ENCODE peak calls at places on chromosomes 11 and 22, in five cellular contexts. T is NCI-H1092 treated with DMSO at 0.1 percent for 48 hours; M is activated T-cell treated with anti-CD3 and anti-CD28 coated beads, Interleukin-2, amount 50 U/mL, for 4 hours; S is activated CD8-positive, alpha-beta memory T cell treated with anti-CD3 and anti-CD28 coated beads for 1 hour; J is osteoblast. V is an unnamed sample.

GRCh38 chr11:45089251-45089650 is 57.2 kb upstream of the PRDM11 start:
- DNase-seq in T (no peak), M (no peak), S (no peak), J (peak), V (peak)

GRCh38 chr11:72069200-72069599 is 11.1 kb downstream of the NUMA1 start:
- DNase-seq in T (no peak), M (no peak), S (no peak), J (no peak), V (no peak)

GRCh38 chr22:37601540-37602442 is 6.8 kb upstream of the GGA1 start:
- DNase-seq in T (no peak), M (no peak), S (no peak), J (peak), V (peak)

GRCh38 chr11:66970808-66971442 is 4.2 kb upstream of the C11orf86 start:
- DNase-seq in T (no peak), M (no peak), S (no peak), J (peak), V (no peak)

GRCh38 chr22:30460147-30460546 is 11.7 kb downstream of the SEC14L3 start:
- DNase-seq in T (peak), M (no peak), S (no peak), J (no peak), V (peak)

GRCh38 chr11:33687733-33688479 is 12.7 kb downstream of the C11orf91 start:
- DNase-seq in T (peak), M (no peak), S (no peak), J (no peak), V (peak)

GRCh38 chr22:20853236-20853660 is 5.4 kb downstream of the PI4KA start:
- DNase-seq in T (no peak), M (no peak), S (no peak), J (no peak), V (no peak)

GRCh38 chr11:102926517-102926916 is 29.0 kb downstream of the MMP13 start:
- DNase-seq in T (no peak), M (no peak), S (no peak), J (no peak), V (peak)

GRCh38 chr11:9625158-9625557 is 38.7 kb upstream of the SWAP70 start:
- DNase-seq in T (no peak), M (no peak), S (no peak), J (no peak), V (no peak)

GRCh38 chr22:41517172-41518047 is 26.9 kb downstream of the POLR3H start:
- DNase-seq in T (peak), M (peak), S (no peak), J (peak), V (peak)

GRCh38 chr11:59157433-59157832 is 14.5 kb upstream of the DTX4 start:
- DNase-seq in T (no peak), M (no peak), S (no peak), J (no peak), V (no peak)

GRCh38 chr22:34975721-34976120 is 90.2 kb upstream of the ISX start:
- DNase-seq in T (no peak), M (no peak), S (no peak), J (no peak), V (no peak)

GRCh38 chr22:39518996-39519680 is 1.2 kb upstream of the ATF4 start:
- DNase-seq in T (peak), M (no peak), S (no peak), J (peak), V (peak)

GRCh38 chr11:113018913-113019312 is 57.7 kb downstream of the NCAM1 start:
- DNase-seq in T (no peak), M (no peak), S (no peak), J (no peak), V (no peak)

GRCh38 chr11:58471892-58472291 is 29.9 kb upstream of the OR5B12 start:
- DNase-seq in T (no peak), M (no peak), S (no peak), J (no peak), V (no peak)

GRCh38 chr11:12389676-12390075 is 12.3 kb downstream of the PARVA start:
- DNase-seq in T (no peak), M (no peak), S (no peak), J (no peak), V (no peak)

GRCh38 chr11:106304274-106304673 is 226.8 kb downstream of the AASDHPPT start:
- DNase-seq in T (no peak), M (no peak), S (no peak), J (peak), V (no peak)

GRCh38 chr11:31711137-31711536 is 100.0 kb downstream of the PAX6 start:
- DNase-seq in T (no peak), M (no peak), S (no peak), J (no peak), V (no peak)

GRCh38 chr11:27353593-27354358 is 9.2 kb downstream of the CCDC34 start:
- DNase-seq in T (no peak), M (no peak), S (no peak), J (peak), V (no peak)

GRCh38 chr11:11884774-11885481 is 43.2 kb downstream of the USP47 start:
- DNase-seq in T (no peak), M (no peak), S (no peak), J (no peak), V (no peak)

GRCh38 chr22:31488988-31489617 is 539 bp downstream of the EIF4ENIF1 start:
- DNase-seq in T (no peak), M (peak), S (peak), J (no peak), V (peak)

GRCh38 chr11:93063101-93063500 is 93.7 kb downstream of the MTNR1B start:
- DNase-seq in T (no peak), M (no peak), S (no peak), J (no peak), V (no peak)

GRCh38 chr11:7196396-7197146 is 55.1 kb upstream of the SYT9 start:
- DNase-seq in T (no peak), M (no peak), S (no peak), J (no peak), V (no peak)

GRCh38 chr11:91263698-91264097 is 960.9 kb upstream of the FAT3 start:
- DNase-seq in T (no peak), M (no peak), S (no peak), J (no peak), V (no peak)

GRCh38 chr22:33579448-33580093 is 340.7 kb downstream of the LARGE1 start:
- DNase-seq in T (peak), M (no peak), S (peak), J (peak), V (peak)

GRCh38 chr11:702731-703461 is 3.1 kb upstream of the EPS8L2 start:
- DNase-seq in T (no peak), M (no peak), S (no peak), J (peak), V (peak)

V was measured in colonic mucosa.